ENCODE peak calls at places on chromosomes 2 and 18, in eight cellular contexts. One of them, this sample, is unnamed.

GRCh38 chr2:197205590-197206215 is 104.9 kb downstream of the ANKRD44 start:
- DNase-seq in uterus: no peak
- DNase-seq in effector memory CD4-positive, alpha-beta T cell: peak; percentile 47
- DNase-seq in breast epithelium: no peak
- DNase-seq in psoas muscle: no peak
- DNase-seq in HAP-1: no peak
- DNase-seq in CD4-positive, alpha-beta memory T cell: peak; percentile 90
- DNase-seq in IMR-90: no peak
- DNase-seq in this sample: peak; percentile 38

GRCh38 chr2:130391872-130392670 is 36.2 kb downstream of the PTPN18 start:
- DNase-seq in IMR-90: peak; percentile 45
- DNase-seq in breast epithelium: no peak
- DNase-seq in HAP-1: no peak
- DNase-seq in effector memory CD4-positive, alpha-beta T cell: no peak
- DNase-seq in psoas muscle: peak; percentile 26
- DNase-seq in uterus: no peak
- DNase-seq in CD4-positive, alpha-beta memory T cell: no peak
- DNase-seq in this sample: no peak

GRCh38 chr18:2980607-2980923 is 32.4 kb downstream of the LPIN2 start:
- DNase-seq in IMR-90: no peak
- DNase-seq in psoas muscle: no peak
- DNase-seq in uterus: no peak
- DNase-seq in HAP-1: no peak
- DNase-seq in CD4-positive, alpha-beta memory T cell: no peak
- DNase-seq in effector memory CD4-positive, alpha-beta T cell: no peak
- DNase-seq in breast epithelium: no peak
- DNase-seq in this sample: no peak

GRCh38 chr2:71965530-71965929 is 182.1 kb downstream of the CYP26B1 start:
- DNase-seq in HAP-1: no peak
- DNase-seq in IMR-90: no peak
- DNase-seq in CD4-positive, alpha-beta memory T cell: no peak
- DNase-seq in breast epithelium: no peak
- DNase-seq in uterus: no peak
- DNase-seq in effector memory CD4-positive, alpha-beta T cell: no peak
- DNase-seq in psoas muscle: no peak
- DNase-seq in this sample: no peak

GRCh38 chr2:200765139-200765951 is 46.4 kb upstream of the BZW1 start:
- DNase-seq in CD4-positive, alpha-beta memory T cell: no peak
- DNase-seq in breast epithelium: no peak
- DNase-seq in HAP-1: no peak
- DNase-seq in psoas muscle: peak; percentile 34
- DNase-seq in effector memory CD4-positive, alpha-beta T cell: no peak
- DNase-seq in IMR-90: peak; percentile 98
- DNase-seq in uterus: no peak
- DNase-seq in this sample: no peak

GRCh38 chr18:23401400-23402347 is 51.4 kb upstream of the RIOK3 start:
- DNase-seq in IMR-90: peak; percentile 73
- DNase-seq in psoas muscle: no peak
- DNase-seq in HAP-1: no peak
- DNase-seq in CD4-positive, alpha-beta memory T cell: no peak
- DNase-seq in breast epithelium: no peak
- DNase-seq in uterus: peak; percentile 30
- DNase-seq in effector memory CD4-positive, alpha-beta T cell: no peak
- DNase-seq in this sample: no peak

GRCh38 chr2:75589344-75590105 is 28.8 kb upstream of the EVA1A start:
- DNase-seq in psoas muscle: no peak
- DNase-seq in uterus: no peak
- DNase-seq in effector memory CD4-positive, alpha-beta T cell: no peak
- DNase-seq in HAP-1: no peak
- DNase-seq in CD4-positive, alpha-beta memory T cell: no peak
- DNase-seq in breast epithelium: no peak
- DNase-seq in IMR-90: peak; percentile 43
- DNase-seq in this sample: no peak

GRCh38 chr2:40037303-40037702 is 258.2 kb upstream of the THUMPD2 start:
- DNase-seq in CD4-positive, alpha-beta memory T cell: no peak
- DNase-seq in effector memory CD4-positive, alpha-beta T cell: no peak
- DNase-seq in HAP-1: no peak
- DNase-seq in IMR-90: no peak
- DNase-seq in breast epithelium: no peak
- DNase-seq in psoas muscle: no peak
- DNase-seq in uterus: no peak
- DNase-seq in this sample: no peak

GRCh38 chr2:219919506-219919905 is 292.1 kb downstream of the SLC4A3 start:
- DNase-seq in IMR-90: no peak
- DNase-seq in HAP-1: no peak
- DNase-seq in breast epithelium: no peak
- DNase-seq in effector memory CD4-positive, alpha-beta T cell: no peak
- DNase-seq in uterus: no peak
- DNase-seq in CD4-positive, alpha-beta memory T cell: no peak
- DNase-seq in psoas muscle: no peak
- DNase-seq in this sample: no peak

DNA sequence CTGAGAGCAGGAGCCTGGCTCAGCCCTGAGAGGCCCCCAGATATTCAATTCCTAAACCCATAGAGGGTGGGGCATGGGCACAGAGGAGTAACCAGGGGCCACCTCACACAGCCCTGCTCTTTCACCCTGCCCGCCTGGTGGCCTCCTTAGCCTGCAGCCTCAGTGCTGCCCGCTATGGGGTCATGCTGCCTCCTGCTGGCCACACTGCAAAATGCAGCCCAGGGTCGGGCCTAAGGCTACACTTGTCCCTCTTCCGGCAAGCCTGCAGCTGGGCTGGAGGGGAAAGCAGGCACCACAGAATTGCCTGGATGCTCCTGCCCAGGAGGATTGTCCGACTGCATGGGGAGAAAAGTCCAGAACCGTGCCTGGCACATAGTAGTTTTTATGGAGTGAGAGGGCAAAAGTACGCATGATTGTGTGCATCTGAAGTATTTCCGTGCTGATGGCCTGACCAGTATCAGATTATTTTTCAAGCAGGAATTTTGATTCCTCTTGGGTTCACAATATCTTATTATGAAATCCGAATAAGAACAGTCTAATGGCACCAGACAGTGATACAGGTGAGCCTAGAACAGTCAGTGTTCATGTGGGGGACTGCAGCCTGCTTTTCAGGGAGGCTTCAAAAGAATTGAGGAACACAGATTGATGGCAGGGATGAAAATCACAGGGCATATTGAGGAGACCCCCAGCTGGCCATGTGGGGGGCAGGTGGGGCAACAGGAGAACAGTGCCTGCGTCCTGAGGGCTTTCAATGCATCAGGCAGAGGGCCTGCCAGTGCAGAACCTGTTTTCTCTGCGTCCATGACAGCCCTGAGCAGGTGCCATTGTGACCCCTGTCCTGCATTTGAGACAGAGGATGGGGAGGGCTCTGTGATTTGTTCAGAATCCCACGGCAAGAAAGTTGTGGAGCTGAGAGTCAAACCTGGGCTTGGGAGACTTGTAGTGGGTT is 51.2 kb upstream of the ALPP start:
- DNase-seq in CD4-positive, alpha-beta memory T cell: peak; percentile 74
- DNase-seq in IMR-90: peak; percentile 50
- DNase-seq in uterus: no peak
- DNase-seq in HAP-1: peak; percentile 4
- DNase-seq in effector memory CD4-positive, alpha-beta T cell: peak; percentile 64
- DNase-seq in psoas muscle: peak; percentile 77
- DNase-seq in breast epithelium: no peak
- DNase-seq in this sample: peak; percentile 91
- H3K36me3 ChIP-seq in CD4-positive, alpha-beta memory T cell: no peaks in the 10 kb centered on the region
- H3K36me3 ChIP-seq in IMR-90: no peaks in the 10 kb centered on the region
- H3K36me3 ChIP-seq in uterus: no peaks in the 10 kb centered on the region
- H3K36me3 ChIP-seq in HAP-1: no peaks in the 10 kb centered on the region
- H3K36me3 ChIP-seq in effector memory CD4-positive, alpha-beta T cell: no peaks in the 10 kb centered on the region
- H3K36me3 ChIP-seq in psoas muscle: no peaks in the 10 kb centered on the region
- H3K36me3 ChIP-seq in breast epithelium: no peaks in the 10 kb centered on the region
- H3K36me3 ChIP-seq in this sample: no peaks in the 10 kb centered on the region

DNA sequence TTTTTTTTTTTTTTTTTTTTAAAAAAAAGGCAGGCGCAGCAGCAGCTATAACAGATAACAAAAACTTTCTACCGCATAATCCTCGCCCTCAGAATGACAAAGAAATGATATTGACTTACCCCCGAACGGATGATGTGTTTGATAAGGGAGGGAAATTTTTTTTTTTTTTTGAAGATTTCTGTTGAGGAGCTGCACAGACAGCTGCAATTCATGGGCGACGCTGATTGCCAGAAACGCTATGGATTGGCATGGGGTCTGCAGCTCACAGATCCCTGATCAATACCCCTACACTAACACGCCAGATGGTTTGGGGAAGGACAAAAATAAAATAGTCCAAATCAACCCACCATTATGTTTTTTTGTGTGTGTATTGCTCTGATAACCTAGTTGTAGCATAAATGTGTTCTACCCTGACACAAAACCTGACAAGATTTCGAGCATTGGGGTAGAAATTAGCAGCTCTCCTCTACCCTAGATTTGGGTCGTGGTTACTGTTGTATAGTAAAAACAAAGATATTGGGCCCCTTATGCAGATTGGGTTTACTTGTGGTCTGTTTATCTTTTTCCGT is 3.6 kb upstream of the ONECUT2 start:
- DNase-seq in HAP-1: peak; percentile 33
- DNase-seq in CD4-positive, alpha-beta memory T cell: no peak
- DNase-seq in IMR-90: no peak
- DNase-seq in effector memory CD4-positive, alpha-beta T cell: no peak
- DNase-seq in uterus: no peak
- DNase-seq in breast epithelium: no peak
- DNase-seq in psoas muscle: no peak
- DNase-seq in this sample: no peak
- H3K4me1 ChIP-seq in HAP-1: peaks cover 23% of the 10 kb centered on the region
- H3K4me1 ChIP-seq in CD4-positive, alpha-beta memory T cell: peaks cover 18% of the 10 kb centered on the region
- H3K4me1 ChIP-seq in IMR-90: no peaks in the 10 kb centered on the region
- H3K4me1 ChIP-seq in effector memory CD4-positive, alpha-beta T cell: peaks cover 27% of the 10 kb centered on the region
- H3K4me1 ChIP-seq in uterus: no peaks in the 10 kb centered on the region
- H3K4me1 ChIP-seq in breast epithelium: no peaks in the 10 kb centered on the region
- H3K4me1 ChIP-seq in psoas muscle: peaks cover 12% of the 10 kb centered on the region
- H3K4me1 ChIP-seq in this sample: peaks cover 30% of the 10 kb centered on the region

GRCh38 chr2:99389946-99390345 is 52.8 kb downstream of the EIF5B start:
- DNase-seq in CD4-positive, alpha-beta memory T cell: no peak
- DNase-seq in uterus: no peak
- DNase-seq in psoas muscle: no peak
- DNase-seq in HAP-1: no peak
- DNase-seq in IMR-90: no peak
- DNase-seq in breast epithelium: no peak
- DNase-seq in effector memory CD4-positive, alpha-beta T cell: no peak
- DNase-seq in this sample: no peak

GRCh38 chr2:99382163-99382562 is 45.0 kb downstream of the EIF5B start:
- DNase-seq in CD4-positive, alpha-beta memory T cell: no peak
- DNase-seq in breast epithelium: no peak
- DNase-seq in uterus: no peak
- DNase-seq in effector memory CD4-positive, alpha-beta T cell: no peak
- DNase-seq in HAP-1: peak; percentile 53
- DNase-seq in IMR-90: no peak
- DNase-seq in psoas muscle: no peak
- DNase-seq in this sample: no peak

GRCh38 chr2:99388892-99389291 is 51.7 kb downstream of the EIF5B start:
- DNase-seq in uterus: no peak
- DNase-seq in HAP-1: no peak
- DNase-seq in CD4-positive, alpha-beta memory T cell: no peak
- DNase-seq in IMR-90: no peak
- DNase-seq in breast epithelium: no peak
- DNase-seq in psoas muscle: no peak
- DNase-seq in effector memory CD4-positive, alpha-beta T cell: no peak
- DNase-seq in this sample: no peak

GRCh38 chr2:99389371-99389770 is 52.2 kb downstream of the EIF5B start:
- DNase-seq in IMR-90: peak; percentile 87
- DNase-seq in CD4-positive, alpha-beta memory T cell: no peak
- DNase-seq in HAP-1: no peak
- DNase-seq in psoas muscle: no peak
- DNase-seq in effector memory CD4-positive, alpha-beta T cell: no peak
- DNase-seq in uterus: no peak
- DNase-seq in breast epithelium: no peak
- DNase-seq in this sample: no peak

GRCh38 chr2:99386011-99386410 is 48.8 kb downstream of the EIF5B start:
- DNase-seq in effector memory CD4-positive, alpha-beta T cell: no peak
- DNase-seq in psoas muscle: no peak
- DNase-seq in breast epithelium: no peak
- DNase-seq in uterus: no peak
- DNase-seq in IMR-90: peak; percentile 28
- DNase-seq in HAP-1: no peak
- DNase-seq in CD4-positive, alpha-beta memory T cell: no peak
- DNase-seq in this sample: no peak
- H3K36me3 ChIP-seq in effector memory CD4-positive, alpha-beta T cell: peaks cover 22% of the 10 kb centered on the region
- H3K36me3 ChIP-seq in psoas muscle: peaks cover 63% of the 10 kb centered on the region
- H3K36me3 ChIP-seq in breast epithelium: peaks cover 13% of the 10 kb centered on the region
- H3K36me3 ChIP-seq in uterus: no peaks in the 10 kb centered on the region
- H3K36me3 ChIP-seq in IMR-90: peaks cover 22% of the 10 kb centered on the region
- H3K36me3 ChIP-seq in HAP-1: peaks cover 45% of the 10 kb centered on the region
- H3K36me3 ChIP-seq in CD4-positive, alpha-beta memory T cell: peaks cover 18% of the 10 kb centered on the region
- H3K36me3 ChIP-seq in this sample: peaks cover 28% of the 10 kb centered on the region

DNA sequence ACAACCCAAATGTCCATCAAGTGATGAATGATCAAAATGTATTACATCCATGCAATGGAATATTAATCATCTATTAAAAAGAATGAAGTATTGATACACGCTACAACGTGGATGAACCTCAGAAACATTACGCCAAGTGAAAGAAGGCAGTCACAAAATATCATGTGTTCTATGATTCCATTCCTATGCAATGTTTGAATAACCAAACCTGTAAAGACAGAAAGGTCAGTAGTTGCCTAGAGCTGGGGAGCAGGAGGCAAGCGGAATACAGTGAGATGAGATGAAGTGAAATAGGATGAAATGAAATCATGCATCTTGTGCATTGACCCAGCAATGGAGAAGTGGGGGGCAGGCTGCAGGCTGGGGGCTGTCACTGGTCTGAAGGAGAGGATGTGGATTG is 17.9 kb upstream of the COL6A3 start:
- DNase-seq in IMR-90: no peak
- DNase-seq in CD4-positive, alpha-beta memory T cell: no peak
- DNase-seq in breast epithelium: no peak
- DNase-seq in psoas muscle: no peak
- DNase-seq in effector memory CD4-positive, alpha-beta T cell: no peak
- DNase-seq in uterus: no peak
- DNase-seq in HAP-1: no peak
- DNase-seq in this sample: no peak
- H3K4me1 ChIP-seq in IMR-90: peaks cover 32% of the 10 kb centered on the region
- H3K4me1 ChIP-seq in CD4-positive, alpha-beta memory T cell: peaks cover 94% of the 10 kb centered on the region
- H3K4me1 ChIP-seq in breast epithelium: no peaks in the 10 kb centered on the region
- H3K4me1 ChIP-seq in psoas muscle: no peaks in the 10 kb centered on the region
- H3K4me1 ChIP-seq in effector memory CD4-positive, alpha-beta T cell: peaks cover 60% of the 10 kb centered on the region
- H3K4me1 ChIP-seq in uterus: peaks cover 18% of the 10 kb centered on the region
- H3K4me1 ChIP-seq in HAP-1: no peaks in the 10 kb centered on the region
- H3K4me1 ChIP-seq in this sample: peaks cover 95% of the 10 kb centered on the region

DNA sequence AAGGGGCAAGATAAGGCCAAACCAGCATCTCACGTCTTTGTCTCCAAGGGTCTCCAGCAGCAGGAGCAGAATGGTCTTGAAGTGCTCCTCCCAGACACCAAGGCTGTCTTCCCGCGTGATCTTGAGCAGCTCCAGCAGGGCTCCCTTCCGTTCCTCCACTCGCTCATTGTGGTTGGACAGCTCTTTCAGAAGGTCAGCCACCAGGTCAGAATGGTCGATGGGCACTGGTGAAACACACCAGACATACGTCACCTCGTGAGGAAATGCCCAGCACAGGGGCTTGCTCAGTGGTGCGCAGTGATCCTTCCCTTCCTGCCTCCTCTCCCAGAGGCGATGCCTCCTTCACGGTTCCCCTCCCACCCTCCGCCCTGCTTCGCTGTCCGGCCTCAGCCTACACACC is 80.1 kb upstream of the TFCP2L1 start:
- DNase-seq in CD4-positive, alpha-beta memory T cell: no peak
- DNase-seq in HAP-1: no peak
- DNase-seq in IMR-90: no peak
- DNase-seq in uterus: no peak
- DNase-seq in breast epithelium: no peak
- DNase-seq in psoas muscle: no peak
- DNase-seq in effector memory CD4-positive, alpha-beta T cell: no peak
- DNase-seq in this sample: no peak
- H3K36me3 ChIP-seq in CD4-positive, alpha-beta memory T cell: peaks cover 55% of the 10 kb centered on the region
- H3K36me3 ChIP-seq in HAP-1: peaks cover 32% of the 10 kb centered on the region
- H3K36me3 ChIP-seq in IMR-90: peaks cover 37% of the 10 kb centered on the region
- H3K36me3 ChIP-seq in uterus: no peaks in the 10 kb centered on the region
- H3K36me3 ChIP-seq in breast epithelium: no peaks in the 10 kb centered on the region
- H3K36me3 ChIP-seq in psoas muscle: peaks cover 73% of the 10 kb centered on the region
- H3K36me3 ChIP-seq in effector memory CD4-positive, alpha-beta T cell: peaks cover 48% of the 10 kb centered on the region
- H3K36me3 ChIP-seq in this sample: peaks cover 43% of the 10 kb centered on the region

GRCh38 chr2:73109796-73110540 is 2.8 kb downstream of the RAB11FIP5 start:
- DNase-seq in breast epithelium: no peak
- DNase-seq in HAP-1: no peak
- DNase-seq in effector memory CD4-positive, alpha-beta T cell: no peak
- DNase-seq in CD4-positive, alpha-beta memory T cell: no peak
- DNase-seq in IMR-90: no peak
- DNase-seq in uterus: no peak
- DNase-seq in psoas muscle: no peak
- DNase-seq in this sample: no peak
- H3K4me1 ChIP-seq in breast epithelium: peaks cover 12% of the 10 kb centered on the region
- H3K4me1 ChIP-seq in HAP-1: peaks cover 12% of the 10 kb centered on the region
- H3K4me1 ChIP-seq in effector memory CD4-positive, alpha-beta T cell: peaks cover 9% of the 10 kb centered on the region
- H3K4me1 ChIP-seq in CD4-positive, alpha-beta memory T cell: peaks cover 45% of the 10 kb centered on the region
- H3K4me1 ChIP-seq in IMR-90: peaks cover 35% of the 10 kb centered on the region
- H3K4me1 ChIP-seq in uterus: peaks cover 4% of the 10 kb centered on the region
- H3K4me1 ChIP-seq in psoas muscle: peaks cover 38% of the 10 kb centered on the region
- H3K4me1 ChIP-seq in this sample: peaks cover 15% of the 10 kb centered on the region

This sample was measured in CD8-positive, alpha-beta T cell.